ENCODE peak calls at places on chromosomes 7 and 10, in four cellular contexts. O, Q, G and V are unnamed samples.

GRCh38 chr10:75396861-75397570 is 4.5 kb downstream of the ZNF503 start:
- DNase-seq in G (no peak), O (no peak), Q (no peak), V (no peak)

GRCh38 chr7:31073486-31074383 is 21.6 kb downstream of the ADCYAP1R1 start:
- DNase-seq in G (no peak), Q (peak), O (no peak), V (no peak)

GRCh38 chr7:23346316-23346715 is 47.2 kb downstream of the MALSU1 start:
- DNase-seq in O (no peak), G (no peak), Q (no peak), V (peak)

GRCh38 chr10:85548038-85548437 is 818.6 kb downstream of the GRID1 start:
- DNase-seq in O (peak), G (no peak), Q (peak), V (peak)

GRCh38 chr7:26062240-26062603 is 89.8 kb upstream of the NFE2L3 start:
- DNase-seq in Q (no peak), O (no peak), G (no peak), V (no peak)

GRCh38 chr7:48427671-48428070 is 256.4 kb downstream of the ABCA13 start:
- DNase-seq in O (no peak), G (no peak), Q (no peak), V (no peak)

GRCh38 chr10:91799580-91799975 is 1.4 kb downstream of the TNKS2 start:
- DNase-seq in O (no peak), G (no peak), Q (no peak), V (no peak)

GRCh38 chr10:123561145-123561448 is 105.1 kb upstream of the GPR26 start:
- DNase-seq in G (no peak), O (no peak), Q (no peak), V (no peak)

GRCh38 chr7:117088623-117089199 is 135.4 kb downstream of the ST7 start:
- DNase-seq in G (no peak), Q (no peak), O (no peak), V (no peak)

GRCh38 chr7:151409555-151410404 is at the start of gene WDR86:
- DNase-seq in O (no peak), G (no peak), Q (no peak), V (no peak)

GRCh38 chr7:5384618-5385017 is 39.0 kb downstream of the TNRC18 start:
- DNase-seq in O (no peak), G (no peak), Q (no peak), V (no peak)

GRCh38 chr10:129884390-129884779 is 79.7 kb downstream of the EBF3 start:
- DNase-seq in G (no peak), O (no peak), Q (no peak), V (no peak)

GRCh38 chr10:129881641-129882040 is 82.4 kb downstream of the EBF3 start:
- DNase-seq in Q (no peak), G (no peak), O (no peak), V (no peak)

GRCh38 chr10:129880191-129880590 is 83.9 kb downstream of the EBF3 start:
- DNase-seq in O (no peak), Q (no peak), G (no peak), V (no peak)

GRCh38 chr10:129883637-129884389 is 80.3 kb downstream of the EBF3 start:
- DNase-seq in Q (no peak), G (no peak), O (no peak), V (no peak)

GRCh38 chr10:129883029-129883428 is 81.0 kb downstream of the EBF3 start:
- DNase-seq in O (no peak), G (no peak), Q (no peak), V (no peak)
- TF ChIP-seq CTCF in O (no peak), G (no peak), Q (no peak), V (no peak)

GRCh38 chr7:36217211-36217960 is 64.3 kb downstream of the EEPD1 start:
- DNase-seq in O (no peak), Q (no peak), G (no peak), V (no peak)

GRCh38 chr7:36217961-36218284 is 64.9 kb downstream of the EEPD1 start:
- DNase-seq in Q (no peak), O (no peak), G (no peak), V (peak)

GRCh38 chr7:36216063-36216684 is 63.1 kb downstream of the EEPD1 start:
- DNase-seq in G (peak), O (no peak), Q (no peak), V (no peak)

GRCh38 chr7:36214608-36215016 is 61.6 kb downstream of the EEPD1 start:
- DNase-seq in G (no peak), Q (no peak), O (no peak), V (no peak)

DNA sequence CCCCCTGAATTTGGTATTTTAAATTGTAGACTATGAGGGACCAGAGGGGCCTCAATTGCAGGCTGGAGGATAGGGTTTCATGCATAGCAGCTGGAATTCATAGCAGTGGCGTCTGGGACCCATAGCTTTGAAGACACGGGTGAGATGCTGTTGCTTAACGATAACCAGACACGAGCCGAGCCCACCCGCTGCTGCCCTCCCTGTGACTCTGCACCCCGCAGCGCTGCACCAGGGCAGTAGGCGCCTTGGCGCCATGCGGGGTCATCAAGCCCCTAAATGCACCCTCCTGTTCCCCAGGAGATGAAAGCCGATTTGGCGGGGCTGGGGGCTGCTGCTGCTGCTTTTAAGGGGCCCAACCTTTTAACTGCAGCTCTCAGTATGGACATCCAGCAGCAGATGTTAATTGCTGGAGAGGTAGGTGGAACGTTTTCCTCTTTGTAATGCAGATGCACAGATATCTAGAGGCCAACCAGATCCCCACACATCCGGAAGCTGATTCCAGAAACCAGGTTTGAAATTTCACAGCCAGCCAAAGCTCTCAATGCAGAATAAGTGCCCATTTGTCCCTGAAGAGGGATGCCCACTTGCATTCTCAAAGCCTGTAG is 62.1 kb downstream of the EEPD1 start:
- DNase-seq in Q (no peak), G (no peak), O (no peak), V (no peak)
- TF ChIP-seq CTCF in Q (no peak), G (no peak), O (no peak), V (no peak)

GRCh38 chr7:50315193-50315592 is 10.7 kb downstream of the IKZF1 start:
- DNase-seq in O (no peak), G (no peak), Q (no peak), V (no peak)

GRCh38 chr7:50315739-50316671 is 11.5 kb downstream of the IKZF1 start:
- DNase-seq in O (no peak), G (no peak), Q (no peak), V (no peak)

GRCh38 chr7:50314778-50315177 is 10.3 kb downstream of the IKZF1 start:
- DNase-seq in G (no peak), Q (no peak), O (no peak), V (no peak)

GRCh38 chr7:50317697-50318640 is 13.5 kb downstream of the IKZF1 start:
- DNase-seq in Q (no peak), G (no peak), O (no peak), V (no peak)

GRCh38 chr7:50317221-50317678 is 12.7 kb downstream of the IKZF1 start:
- DNase-seq in O (no peak), Q (no peak), G (no peak), V (no peak)
- TF ChIP-seq CTCF in O (no peak), Q (no peak), G (no peak), V (no peak)

GRCh38 chr7:4225352-4225751 is 456.7 kb upstream of the FOXK1 start:
- DNase-seq in O (no peak), Q (no peak), G (no peak), V (no peak)

GRCh38 chr7:4227105-4228010 is 454.7 kb upstream of the FOXK1 start:
- DNase-seq in Q (no peak), O (no peak), G (no peak), V (no peak)

GRCh38 chr7:4221043-4221442 is 461.1 kb upstream of the FOXK1 start:
- DNase-seq in O (no peak), Q (no peak), G (no peak), V (no peak)

GRCh38 chr7:4230352-4230751 is 451.7 kb upstream of the FOXK1 start:
- DNase-seq in G (no peak), Q (no peak), O (no peak), V (no peak)

DNA sequence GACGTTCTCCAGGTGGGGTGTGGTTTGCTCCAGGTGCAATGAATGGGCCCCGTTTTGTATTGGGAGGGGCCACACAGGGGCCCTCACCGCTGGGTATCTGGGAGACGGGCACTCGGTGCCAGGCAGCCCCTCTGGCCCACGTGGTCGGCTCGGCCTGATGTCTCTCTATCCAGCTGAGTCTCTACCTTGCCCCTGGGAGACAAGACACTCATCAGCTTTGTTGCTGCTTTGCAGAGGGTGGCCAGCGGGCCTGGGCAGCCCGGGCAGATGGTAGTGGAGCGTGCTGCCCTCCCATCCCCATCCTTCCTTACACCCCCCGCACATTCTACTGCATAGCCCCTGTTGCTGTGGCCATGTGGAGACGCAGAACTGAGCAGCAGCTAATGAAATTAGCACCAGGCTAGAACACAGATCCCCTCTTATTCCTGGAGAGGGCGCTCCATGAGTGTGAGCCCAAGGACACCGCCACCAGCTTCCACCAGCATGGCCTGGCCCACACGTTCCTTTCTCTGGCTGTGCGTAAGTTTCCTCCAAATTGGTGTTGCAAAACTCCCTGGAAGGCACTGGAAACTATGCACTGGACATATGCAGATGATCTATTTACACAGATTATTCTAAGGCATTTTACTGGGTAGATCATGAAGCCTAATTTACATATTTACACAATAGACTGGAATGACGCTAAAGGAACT is 455.8 kb upstream of the FOXK1 start:
- DNase-seq in O (no peak), G (no peak), Q (no peak), V (no peak)
- TF ChIP-seq CTCF in O (no peak), G (no peak), Q (no peak), V (no peak)

GRCh38 chr7:149490083-149490482 is 7.5 kb downstream of the ZNF746 start:
- DNase-seq in Q (no peak), O (no peak), G (no peak), V (no peak)

GRCh38 chr7:149493366-149493765 is 4.2 kb downstream of the ZNF746 start:
- DNase-seq in G (no peak), O (no peak), Q (no peak), V (no peak)

GRCh38 chr7:149494738-149495368 is 2.8 kb downstream of the ZNF746 start:
- DNase-seq in G (no peak), Q (no peak), O (no peak), V (no peak)

GRCh38 chr7:149489391-149490024 is 8.1 kb downstream of the ZNF746 start:
- DNase-seq in Q (no peak), G (no peak), O (peak), V (no peak)
- TF ChIP-seq CTCF in Q (peak), G (no peak), O (no peak), V (peak)

DNA sequence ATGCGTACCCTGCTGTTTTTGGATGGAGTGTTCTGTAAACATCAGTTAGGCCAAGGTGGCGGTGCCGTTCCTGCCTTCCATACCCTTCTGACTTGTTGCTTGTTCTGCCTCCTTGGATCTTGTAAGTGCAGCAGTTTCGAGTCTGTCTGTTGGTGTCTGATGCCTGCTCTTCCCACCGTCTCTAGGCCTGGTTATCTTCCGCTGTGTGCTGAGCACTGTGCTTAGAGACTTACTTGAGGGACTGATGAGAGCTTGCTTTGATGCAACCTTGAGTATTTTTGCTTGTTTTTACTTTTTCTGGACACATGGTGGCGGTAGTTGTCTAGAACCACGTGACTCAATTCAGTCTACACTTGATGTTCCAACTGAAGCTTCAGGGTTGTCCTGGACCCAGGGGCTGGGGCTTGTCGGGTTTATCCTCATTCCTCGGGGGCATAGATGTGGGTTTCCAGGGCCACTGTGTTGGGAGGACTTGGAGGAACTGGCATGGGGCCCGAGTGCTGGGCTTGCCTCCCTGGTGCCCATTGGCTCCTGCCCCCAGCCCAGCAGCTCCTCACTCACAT is 14.4 kb upstream of the SPRN start:
- DNase-seq in G (no peak), Q (no peak), O (no peak), V (no peak)
- TF ChIP-seq CTCF in G (no peak), Q (peak), O (no peak), V (peak)

DNA sequence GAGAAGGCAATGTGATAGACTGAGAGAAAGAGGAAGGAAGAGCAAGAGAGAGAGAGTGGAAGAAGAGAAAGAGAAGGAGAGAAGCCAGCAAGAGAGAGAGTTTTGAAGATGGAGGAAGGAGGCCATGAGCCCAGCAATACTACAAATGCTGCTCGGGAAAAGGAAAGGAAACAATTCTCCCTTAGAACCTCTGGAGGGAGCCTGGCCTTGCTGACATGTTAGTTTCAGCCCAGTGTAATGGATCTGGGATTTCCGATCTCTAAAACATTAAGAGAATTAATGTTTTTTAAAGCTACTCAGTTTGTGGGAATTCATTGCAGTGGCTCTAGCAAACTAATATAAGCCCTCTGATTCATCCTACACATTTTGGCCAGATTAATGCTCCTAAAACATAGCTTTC is 206.8 kb upstream of the MTPN start:
- DNase-seq in G (no peak), Q (no peak), O (no peak), V (no peak)
- TF ChIP-seq CTCF in G (no peak), Q (no peak), O (no peak), V (no peak)

GRCh38 chr10:125756853-125757487 is 18.7 kb downstream of the MMP21 start:
- DNase-seq in O (no peak), Q (no peak), G (no peak), V (no peak)
- TF ChIP-seq CTCF in O (no peak), Q (no peak), G (no peak), V (no peak)